ENCODE peak calls at places on chromosome 3, in seven cellular contexts. U is endothelial cell of umbilical vein, K is GM23248, C is MM.1S, H is HCT116, Z is fibroblast of lung, Q is mammary epithelial cell. J is an unnamed sample.

GRCh38 chr3:156522673-156523072 is 32.2 kb downstream of the SSR3 start:
- DNase-seq in U (no peak), K (no peak), C (no peak), H (no peak), Z (no peak), Q (no peak), J (no peak)

GRCh38 chr3:189282751-189283150 is 111.0 kb downstream of the TPRG1 start:
- DNase-seq in U (no peak), K (no peak), C (no peak), H (no peak), Z (no peak), Q (peak; percentile 85), J (no peak)

GRCh38 chr3:66497288-66497972 is 3.4 kb downstream of the LRIG1 start:
- DNase-seq in U (no peak), K (no peak), C (no peak), H (no peak), Z (no peak), Q (no peak), J (no peak)

GRCh38 chr3:178671261-178672191 is 135.3 kb downstream of the KCNMB2 start:
- DNase-seq in U (no peak), K (peak; percentile 48), C (no peak), H (no peak), Z (peak; percentile 48), Q (peak; percentile 84), J (peak; percentile 30)

GRCh38 chr3:134377896-134378295 is 3.6 kb upstream of the AMOTL2 start:
- DNase-seq in U (no peak), K (no peak), C (no peak), H (no peak), Z (no peak), Q (no peak), J (no peak)

GRCh38 chr3:171427771-171428320 is 32.4 kb downstream of the TNIK start:
- DNase-seq in U (no peak), K (no peak), C (no peak), H (no peak), Z (no peak), Q (no peak), J (no peak)

GRCh38 chr3:143480306-143480852 is 360.8 kb downstream of the CHST2 start:
- DNase-seq in U (peak; percentile 55), K (peak; percentile 45), C (no peak), H (no peak), Z (peak; percentile 34), Q (no peak), J (peak; percentile 49)

GRCh38 chr3:20352547-20353164 is 166.7 kb upstream of the SGO1 start:
- DNase-seq in U (peak; percentile 31), K (peak; percentile 17), C (no peak), H (no peak), Z (peak; percentile 29), Q (peak; percentile 6), J (no peak)

GRCh38 chr3:102532901-102533300 is 98.1 kb downstream of the ZPLD1 start:
- DNase-seq in U (no peak), K (peak; percentile 7), C (peak; percentile 18), H (no peak), Z (peak; percentile 23), Q (no peak), J (no peak)

GRCh38 chr3:118909751-118910150 is 124.9 kb downstream of the IGSF11 start:
- DNase-seq in U (no peak), K (peak; percentile 5), C (no peak), H (no peak), Z (no peak), Q (no peak), J (no peak)

GRCh38 chr3:52882377-52882776 is 15.0 kb downstream of the STIMATE start:
- DNase-seq in U (no peak), K (no peak), C (no peak), H (no peak), Z (no peak), Q (no peak), J (no peak)

GRCh38 chr3:47666118-47666517 is 87.5 kb upstream of the CSPG5 start:
- DNase-seq in U (no peak), K (no peak), C (no peak), H (no peak), Z (no peak), Q (no peak), J (peak; percentile 41)

GRCh38 chr3:47661121-47661752 is 82.6 kb upstream of the CSPG5 start:
- DNase-seq in U (peak; percentile 8), K (peak; percentile 87), C (no peak), H (no peak), Z (peak; percentile 77), Q (peak; percentile 27), J (peak; percentile 29)

GRCh38 chr3:47664519-47664918 is 85.9 kb upstream of the CSPG5 start:
- DNase-seq in U (no peak), K (peak; percentile 35), C (no peak), H (peak; percentile 18), Z (no peak), Q (no peak), J (no peak)

GRCh38 chr3:47658444-47658843 is 79.8 kb upstream of the CSPG5 start:
- DNase-seq in U (no peak), K (no peak), C (no peak), H (no peak), Z (no peak), Q (no peak), J (no peak)

DNA sequence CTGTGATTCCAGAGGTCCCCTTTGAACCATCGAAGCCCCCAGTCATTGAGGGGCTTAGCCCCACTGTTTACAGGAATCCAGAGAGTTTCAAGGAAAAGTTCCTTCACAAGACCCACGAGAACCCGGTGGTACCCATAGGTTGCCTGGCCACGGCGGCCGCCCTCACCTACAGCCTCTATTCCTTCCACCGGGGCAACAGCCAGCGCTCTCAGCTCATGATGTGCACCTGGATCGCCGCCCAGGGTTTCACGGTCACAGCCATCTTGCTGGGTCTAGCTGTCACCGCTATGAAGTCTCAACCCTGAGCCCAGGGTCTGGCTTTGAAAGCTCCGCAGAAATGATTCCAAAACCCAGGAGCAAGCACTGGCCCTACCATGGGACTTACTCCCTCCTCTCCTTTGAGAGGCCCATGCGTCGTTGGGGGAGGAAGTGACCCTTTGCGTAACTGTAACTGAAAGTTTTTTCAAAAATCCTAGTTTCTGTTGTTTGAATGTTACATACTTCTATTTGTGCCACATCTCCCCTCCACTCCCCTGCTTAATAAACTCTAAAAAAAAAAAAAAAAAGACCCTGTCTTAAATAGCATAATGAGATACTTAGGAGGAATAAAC is 85.1 kb upstream of the CSPG5 start:
- DNase-seq in U (no peak), K (no peak), C (no peak), H (no peak), Z (no peak), Q (no peak), J (no peak)
- H3K27ac ChIP-seq in U (no peak overlapping the region), K (no peak overlapping the region), C (no peak overlapping the region), H (no peak overlapping the region), Z (no peak overlapping the region), Q (no peak overlapping the region), J (no peak overlapping the region)

DNA sequence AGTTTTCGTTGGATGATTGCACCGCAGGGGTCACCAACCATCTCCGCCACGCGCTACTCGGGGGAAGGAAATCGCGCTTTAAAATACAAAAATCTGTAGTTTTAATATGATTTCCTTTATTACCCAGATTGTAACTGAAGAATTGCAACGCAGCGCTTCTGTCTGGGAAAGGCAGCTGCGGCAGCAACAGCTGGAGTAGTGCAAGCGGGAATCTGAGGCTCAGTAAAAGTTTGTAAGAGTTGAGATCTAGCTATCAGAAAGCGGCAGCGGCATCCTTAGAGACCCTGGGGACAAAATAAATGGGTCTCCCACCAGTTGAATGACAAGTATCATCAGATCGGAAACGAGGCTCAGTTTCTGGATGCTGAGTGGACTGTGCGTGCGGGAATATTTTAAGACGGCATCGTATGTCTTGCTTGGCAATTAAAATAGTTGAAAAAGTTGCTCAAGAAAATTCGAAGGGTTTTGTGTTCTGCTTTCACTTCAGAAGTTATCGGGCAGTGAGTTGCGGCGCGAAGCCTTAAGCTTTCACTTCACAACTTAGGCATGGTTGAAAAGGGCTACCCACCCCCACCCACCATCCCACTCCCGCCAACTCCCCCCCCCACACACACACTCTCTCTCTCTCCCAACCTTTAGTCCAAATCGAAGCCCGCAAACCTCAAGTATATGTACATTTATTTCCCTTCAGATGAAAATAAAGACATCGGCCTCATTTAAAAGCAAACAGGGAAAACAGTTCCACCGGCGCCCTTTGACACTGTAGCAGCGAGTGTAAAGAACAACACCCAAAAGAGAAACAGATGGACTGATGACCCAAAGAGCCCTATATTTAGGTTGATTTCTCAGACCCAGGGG is 2.6 kb downstream of the MECOM start:
- DNase-seq in U (peak; percentile 74), K (peak; percentile 50), C (peak; percentile 67), H (no peak), Z (peak; percentile 78), Q (no peak), J (peak; percentile 30)
- TF ChIP-seq EZH2 in U (no peak), K (no peak), C (no peak), H (no peak), Z (peak; percentile 14), Q (peak; percentile 28), J (peak; percentile 52)

DNA sequence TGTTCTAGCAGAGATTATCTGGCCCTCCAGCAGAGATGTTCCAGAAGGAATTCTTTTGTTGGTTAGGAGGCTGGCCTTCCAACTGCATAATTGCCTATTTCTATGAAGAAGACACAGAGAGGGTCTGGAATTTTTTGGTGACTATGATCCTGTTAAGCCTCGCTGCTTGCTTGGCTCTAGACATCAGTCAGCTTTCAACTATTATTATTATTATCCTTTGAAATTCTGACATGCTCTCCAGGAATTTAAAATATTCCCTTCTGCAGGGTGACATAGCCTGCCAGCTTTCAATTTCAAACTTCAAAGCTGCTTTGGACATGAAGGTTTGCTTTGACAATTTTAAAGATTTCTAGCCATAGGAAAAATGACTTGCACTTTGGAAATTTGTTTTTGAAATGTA is 26.3 kb upstream of the ZNF148 start:
- DNase-seq in U (no peak), K (peak; percentile 58), C (no peak), H (no peak), Z (no peak), Q (no peak), J (no peak)
- H2AFZ ChIP-seq in U (no peak overlapping the region), K (peak overlapping the region; percentile 2), C (no peak overlapping the region), H (no peak overlapping the region), Z (no peak overlapping the region), Q (no peak overlapping the region), J (no peak overlapping the region)

GRCh38 chr3:10206166-10206511 is 41.4 kb downstream of the IRAK2 start:
- DNase-seq in U (no peak), K (no peak), C (no peak), H (no peak), Z (no peak), Q (no peak), J (no peak)

GRCh38 chr3:10198761-10199688 is 34.3 kb downstream of the IRAK2 start:
- DNase-seq in U (peak; percentile 73), K (peak; percentile 83), C (peak; percentile 87), H (no peak), Z (peak; percentile 33), Q (peak; percentile 98), J (peak; percentile 59)

GRCh38 chr3:10205461-10206165 is 40.9 kb downstream of the IRAK2 start:
- DNase-seq in U (peak; percentile 93), K (peak; percentile 97), C (no peak), H (peak; percentile 80), Z (peak; percentile 94), Q (peak; percentile 95), J (no peak)

DNA sequence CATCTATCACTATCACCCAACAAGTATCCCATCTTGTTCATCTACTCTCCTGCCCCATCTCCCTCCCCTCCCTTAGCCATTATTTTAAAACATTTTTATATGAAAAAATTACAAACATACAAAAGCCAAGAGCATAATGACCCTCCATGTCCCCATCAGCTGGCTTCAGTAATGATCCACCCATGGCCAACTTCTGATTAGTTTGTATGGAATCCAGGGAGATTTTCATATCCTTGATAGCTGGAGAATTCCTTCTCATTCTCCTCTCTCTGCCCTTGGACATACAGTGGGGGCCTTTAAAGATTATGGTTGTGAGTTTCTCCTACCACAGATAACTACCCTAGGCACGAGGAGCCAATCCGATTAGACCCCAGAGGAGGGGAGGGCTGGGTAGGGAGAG is 40.2 kb downstream of the IRAK2 start:
- DNase-seq in U (no peak), K (peak; percentile 60), C (no peak), H (no peak), Z (no peak), Q (no peak), J (no peak)
- H3K27ac ChIP-seq in U (peak overlapping the region; percentile 94), K (peak overlapping the region; percentile 93), C (no peak overlapping the region), H (peak overlapping the region; percentile 78), Z (peak overlapping the region; percentile 87), Q (peak overlapping the region; percentile 95), J (peak overlapping the region; percentile 78)